ENCODE peak calls at places on chromosomes 4 and X, in eight cellular contexts. S is DND-41, L is cardiac muscle cell, U is HEK293T, T is foreskin fibroblast, P is fibroblast of villous mesenchyme, D is GOT3, N is NCI-H1092 treated with DMSO at 0.1 percent for 48 hours. E is an unnamed sample.

GRCh38 chr4:84324850-84325249 is 174.2 kb downstream of the NKX6-1 start:
- DNase-seq in S (no peak), L (no peak), U (no peak), T (no peak), P (no peak), D (no peak), N (no peak), E (no peak)

GRCh38 chr4:76441881-76442280 is 6.9 kb downstream of the SHROOM3 start:
- DNase-seq in S (no peak), L (no peak), U (no peak), T (no peak), P (no peak), D (no peak), N (no peak), E (no peak)

GRCh38 chr4:88706574-88706973 is 8.9 kb upstream of the NAP1L5 start:
- DNase-seq in S (no peak), L (peak; percentile 83), U (peak; percentile 28), T (peak; percentile 80), P (peak; percentile 64), D (no peak), N (peak; percentile 53), E (no peak)

GRCh38 chrX:124232523-124233201 is 99.8 kb upstream of the TEX13D start:
- DNase-seq in S (no peak), L (no peak), U (no peak), T (no peak), P (no peak), D (no peak), N (no peak), E (no peak)

GRCh38 chr4:39620551-39620950 is 18.1 kb downstream of the SMIM14 start:
- DNase-seq in S (no peak), L (peak; percentile 21), U (no peak), T (peak; percentile 41), P (peak; percentile 20), D (no peak), N (no peak), E (no peak)

GRCh38 chrX:56793533-56794320 is 64.7 kb downstream of the NBDY start:
- DNase-seq in S (no peak), L (no peak), U (no peak), T (peak; percentile 47), P (no peak), D (no peak), N (no peak), E (peak; percentile 1)

GRCh38 chr4:25081866-25082471 is 51.2 kb upstream of the LGI2 start:
- DNase-seq in S (no peak), L (no peak), U (no peak), T (no peak), P (no peak), D (no peak), N (no peak), E (no peak)

GRCh38 chr4:168723020-168723419 is 226.2 kb downstream of the PALLD start:
- DNase-seq in S (no peak), L (peak; percentile 69), U (no peak), T (peak; percentile 73), P (peak; percentile 64), D (no peak), N (no peak), E (no peak)

GRCh38 chr4:79597266-79597665 is 189.2 kb upstream of the GK2 start:
- DNase-seq in S (no peak), L (peak; percentile 86), U (no peak), T (peak; percentile 26), P (peak; percentile 83), D (no peak), N (no peak), E (no peak)

GRCh38 chr4:118077767-118078105 is 43.5 kb downstream of the NDST3 start:
- DNase-seq in S (no peak), L (no peak), U (no peak), T (no peak), P (no peak), D (no peak), N (no peak), E (no peak)

GRCh38 chr4:41693629-41694028 is 54.9 kb downstream of the PHOX2B start:
- DNase-seq in S (no peak), L (peak; percentile 51), U (peak; percentile 25), T (peak; percentile 65), P (peak; percentile 35), D (no peak), N (peak; percentile 16), E (no peak)

GRCh38 chrX:36071064-36071463 is 151.5 kb downstream of the CFAP47 start:
- DNase-seq in S (no peak), L (no peak), U (no peak), T (no peak), P (no peak), D (no peak), N (no peak), E (no peak)

GRCh38 chr4:15375707-15376106 is 52.1 kb upstream of the C1QTNF7 start:
- DNase-seq in S (no peak), L (no peak), U (no peak), T (peak; percentile 33), P (no peak), D (no peak), N (no peak), E (peak; percentile 18)

GRCh38 chrX:48598645-48599044 is 1.4 kb downstream of the WDR13 start:
- DNase-seq in S (no peak), L (no peak), U (no peak), T (no peak), P (no peak), D (no peak), N (no peak), E (no peak)

GRCh38 chrX:16788477-16788876 is 2.2 kb downstream of the TXLNG start:
- DNase-seq in S (no peak), L (peak; percentile 46), U (no peak), T (peak; percentile 46), P (peak; percentile 30), D (no peak), N (no peak), E (no peak)

GRCh38 chr4:3680656-3681055 is 85.5 kb upstream of the ADRA2C start:
- DNase-seq in S (no peak), L (no peak), U (no peak), T (no peak), P (no peak), D (no peak), N (no peak), E (no peak)

GRCh38 chrX:44816369-44816768 is 27.5 kb upstream of the DUSP21 start:
- DNase-seq in S (no peak), L (no peak), U (no peak), T (no peak), P (no peak), D (no peak), N (no peak), E (no peak)

GRCh38 chrX:72238183-72238582 is 644 bp downstream of the ERCC6L start:
- DNase-seq in S (no peak), L (no peak), U (no peak), T (no peak), P (no peak), D (no peak), N (no peak), E (no peak)

GRCh38 chr4:6509587-6509986 is 37.2 kb upstream of the PPP2R2C start:
- DNase-seq in S (no peak), L (no peak), U (no peak), T (no peak), P (no peak), D (no peak), N (no peak), E (no peak)

GRCh38 chr4:38002451-38003071 is 42.4 kb downstream of the PTTG2 start:
- DNase-seq in S (no peak), L (no peak), U (no peak), T (peak; percentile 31), P (no peak), D (no peak), N (no peak), E (no peak)

GRCh38 chr4:100462206-100462605 is 55.6 kb downstream of the EMCN start:
- DNase-seq in S (no peak), L (no peak), U (no peak), T (peak; percentile 36), P (peak; percentile 21), D (no peak), N (no peak), E (no peak)

GRCh38 chr4:57291911-57292310 is 181.7 kb upstream of the IGFBP7 start:
- DNase-seq in S (no peak), L (no peak), U (no peak), T (no peak), P (no peak), D (no peak), N (no peak), E (no peak)

E was measured in B cell.